ENCODE peak calls at places on chromosomes 12 and 14, in ten cellular contexts. W, P, I, E, X, J, U, Q, Y and O are unnamed samples.
A peak's percentile ranks its signal among the peaks of the same experiment; 100 is the strongest.

GRCh38 chr14:96122496-96122895 is 82.1 kb upstream of the BDKRB2 start:
- DNase-seq in U (no peak), E (peak; percentile 90), J (no peak), Q (no peak), Y (no peak), X (no peak), I (no peak), W (no peak), P (no peak), O (no peak)

GRCh38 chr12:113899844-113900471 is 66.2 kb downstream of the RBM19 start:
- DNase-seq in P (no peak), X (no peak), J (no peak), Q (no peak), I (no peak), U (peak; percentile 42), Y (no peak), E (no peak), W (no peak), O (no peak)

GRCh38 chr12:70759161-70759918 is 122.1 kb upstream of the PTPRB start:
- DNase-seq in Q (no peak), Y (no peak), J (no peak), I (no peak), W (no peak), X (no peak), P (no peak), E (no peak), U (no peak), O (no peak)

GRCh38 chr12:103654816-103655215 is 67.7 kb downstream of the STAB2 start:
- DNase-seq in J (no peak), Y (no peak), Q (no peak), W (no peak), I (no peak), X (no peak), E (no peak), U (no peak), P (no peak), O (no peak)

GRCh38 chr12:69027411-69027811 is 94.4 kb upstream of the CPM start:
- DNase-seq in Q (no peak), I (no peak), J (no peak), U (no peak), W (no peak), P (no peak), Y (no peak), E (no peak), X (no peak), O (no peak)

GRCh38 chr12:47105914-47106674 is 26.3 kb upstream of the AMIGO2 start:
- DNase-seq in Y (no peak), U (no peak), J (no peak), Q (no peak), E (no peak), P (no peak), X (no peak), W (peak; percentile 61), I (no peak), O (no peak)

GRCh38 chr14:38737657-38738056 is 365.4 kb downstream of the SEC23A start:
- DNase-seq in U (peak; percentile 19), P (no peak), X (no peak), J (no peak), I (no peak), W (no peak), Q (no peak), E (no peak), Y (no peak), O (peak; percentile 59)

GRCh38 chr12:57609781-57610552 is 1.3 kb upstream of the ARHGEF25 start:
- DNase-seq in Q (peak; percentile 72), P (no peak), W (no peak), X (no peak), I (peak; percentile 85), Y (no peak), J (no peak), E (no peak), U (peak; percentile 68), O (no peak)

GRCh38 chr12:6452908-6453630 is 1.2 kb downstream of the TAPBPL start:
- DNase-seq in I (peak; percentile 61), P (peak; percentile 70), W (peak; percentile 52), Q (no peak), J (no peak), X (no peak), E (no peak), U (no peak), Y (no peak), O (peak; percentile 85)

GRCh38 chr12:19351346-19351745 is 87.9 kb upstream of the AEBP2 start:
- DNase-seq in I (no peak), X (no peak), J (no peak), W (no peak), P (no peak), U (no peak), Y (no peak), E (no peak), Q (no peak), O (no peak)

GRCh38 chr12:123934829-123935228 is 37.8 kb downstream of the CCDC92 start:
- DNase-seq in Q (no peak), Y (peak; percentile 57), P (no peak), U (no peak), I (no peak), W (no peak), X (no peak), E (no peak), J (peak; percentile 30), O (no peak)

GRCh38 chr12:103036581-103037214 is 79.2 kb downstream of the ASCL1 start:
- DNase-seq in E (no peak), X (no peak), Y (no peak), J (no peak), I (no peak), W (no peak), Q (no peak), P (no peak), U (no peak), O (no peak)

GRCh38 chr14:24890716-24891115 is 159.2 kb downstream of the STXBP6 start:
- DNase-seq in Y (no peak), J (no peak), W (no peak), I (no peak), P (no peak), Q (no peak), X (no peak), E (no peak), U (no peak), O (no peak)

GRCh38 chr14:102523200-102524025 is 13.8 kb upstream of the ANKRD9 start:
- DNase-seq in E (no peak), J (no peak), U (peak; percentile 61), I (peak; percentile 86), W (no peak), Y (no peak), X (no peak), Q (no peak), P (no peak), O (no peak)
- H3K4me3 ChIP-seq in E (no peak overlapping the region), J (no peak overlapping the region), U (peak overlapping the region; percentile 62), I (peak overlapping the region; percentile 62), W (peak overlapping the region; percentile 67), Y (no peak overlapping the region), X (no peak overlapping the region), Q (no peak overlapping the region), P (peak overlapping the region; percentile 60), O (no peak overlapping the region)

GRCh38 chr14:100067481-100067880 is 2.3 kb downstream of the EVL start:
- DNase-seq in Q (no peak), Y (no peak), W (no peak), P (no peak), U (no peak), I (no peak), E (no peak), J (no peak), X (no peak), O (no peak)
- TF ChIP-seq POLR2AphosphoS5 in Q (no peak), Y (no peak), W (no peak), P (no peak), U (no peak), I (no peak), E (no peak), J (no peak), X (no peak), O (no peak)

GRCh38 chr12:45655186-45655585 is 74.3 kb upstream of the ARID2 start:
- DNase-seq in J (no peak), Y (peak; percentile 26), E (no peak), Q (peak; percentile 16), W (no peak), U (peak; percentile 23), I (no peak), X (no peak), P (no peak), O (no peak)
- TF ChIP-seq CTCF in J (no peak), Y (no peak), E (no peak), Q (no peak), W (no peak), U (peak; percentile 24), I (no peak), X (no peak), P (no peak), O (peak; percentile 6)

GRCh38 chr12:3202734-3203446 is 125.7 kb downstream of the TSPAN9 start:
- DNase-seq in X (no peak), W (peak; percentile 56), Q (peak; percentile 83), E (no peak), U (peak; percentile 85), P (no peak), Y (peak; percentile 34), I (no peak), J (peak; percentile 72), O (no peak)

GRCh38 chr12:3199551-3200031 is 122.4 kb downstream of the TSPAN9 start:
- DNase-seq in Q (peak; percentile 82), U (peak; percentile 70), I (no peak), J (no peak), P (no peak), W (no peak), E (no peak), Y (no peak), X (no peak), O (no peak)

GRCh38 chr12:3201741-3202500 is 124.7 kb downstream of the TSPAN9 start:
- DNase-seq in U (no peak), W (no peak), X (no peak), P (no peak), J (no peak), Q (no peak), Y (no peak), E (no peak), I (no peak), O (no peak)

GRCh38 chr12:3200032-3200617 is 122.9 kb downstream of the TSPAN9 start:
- DNase-seq in E (no peak), Y (no peak), J (no peak), P (no peak), W (peak; percentile 53), I (peak; percentile 89), X (no peak), Q (peak; percentile 94), U (peak; percentile 93), O (no peak)

DNA sequence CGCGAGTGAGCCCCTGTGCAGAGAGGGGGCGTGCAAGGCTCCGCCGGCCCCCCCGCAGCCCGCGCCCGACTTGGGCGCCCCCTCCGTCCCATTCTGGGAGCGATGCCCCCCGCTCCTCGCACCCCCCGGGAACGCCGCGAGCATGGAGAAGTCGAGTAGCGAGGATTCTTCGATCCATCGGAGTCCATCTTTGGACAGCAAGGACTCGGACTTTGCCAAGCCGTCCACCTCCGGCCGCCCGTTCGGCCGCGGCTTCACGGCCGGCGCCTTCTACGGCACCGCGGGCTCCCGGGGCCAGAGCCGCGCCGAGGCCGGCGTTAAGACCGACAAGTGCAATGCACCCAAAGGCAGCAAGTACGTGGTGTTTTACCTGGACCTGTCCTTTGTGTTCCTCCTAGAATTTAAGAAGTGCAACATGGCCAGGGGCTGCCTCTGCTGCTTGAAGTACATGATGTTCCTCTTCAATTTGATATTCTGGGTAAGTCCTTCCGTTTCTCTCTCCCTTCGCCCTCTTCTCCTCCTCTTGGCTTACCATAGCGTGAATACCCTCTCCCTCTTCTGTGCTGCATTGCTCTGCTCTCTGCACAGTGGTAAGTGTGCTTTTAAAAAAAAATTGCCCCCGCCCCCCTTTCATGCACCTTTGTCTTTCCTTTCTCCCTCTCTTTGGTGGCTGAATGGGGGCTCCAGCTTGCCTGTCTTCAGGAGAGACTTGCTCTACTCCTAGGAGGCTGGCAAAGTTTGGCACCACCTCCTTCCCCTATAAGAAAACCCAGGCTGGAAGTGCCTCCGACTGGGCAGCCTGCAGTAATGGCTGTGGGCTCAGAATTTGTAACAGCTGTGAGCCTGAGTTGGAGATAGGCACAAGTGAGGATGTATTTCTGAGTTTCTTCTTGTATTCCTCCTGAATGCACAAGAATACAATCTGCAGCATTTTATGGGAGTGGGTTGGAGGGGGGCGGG is 123.9 kb downstream of the TSPAN9 start:
- DNase-seq in I (peak; percentile 83), J (no peak), W (no peak), X (no peak), Q (peak; percentile 66), Y (no peak), E (no peak), P (no peak), U (no peak), O (no peak)
- H3K4me3 ChIP-seq in I (peak overlapping the region; percentile 48), J (no peak overlapping the region), W (peak overlapping the region; percentile 48), X (peak overlapping the region; percentile 19), Q (peak overlapping the region; percentile 51), Y (no peak overlapping the region), E (peak overlapping the region; percentile 63), P (peak overlapping the region; percentile 59), U (peak overlapping the region; percentile 80), O (peak overlapping the region; percentile 48)